ENCODE peak calls at places on chromosomes 11 and 22, in four cellular contexts. D, B, G and O are unnamed samples.

GRCh38 chr11:74025467-74026166 is 16.7 kb upstream of the UCP3 start:
- DNase-seq in G (no peak), D (no peak), B (no peak), O (no peak)

GRCh38 chr22:47044722-47045545 is 282.5 kb downstream of the TBC1D22A start:
- DNase-seq in D (no peak), G (no peak), B (no peak), O (no peak)

GRCh38 chr11:69487849-69488542 is 6.5 kb downstream of the LINC01488 start:
- DNase-seq in B (no peak), D (no peak), G (no peak), O (no peak)

GRCh38 chr11:72075109-72075508 is 5.2 kb downstream of the NUMA1 start:
- DNase-seq in D (peak), G (no peak), B (no peak), O (no peak)

GRCh38 chr11:6817668-6818067 is 18.2 kb upstream of the OR6A2 start:
- DNase-seq in B (no peak), D (no peak), G (no peak), O (peak)

GRCh38 chr11:20037358-20037757 is 122.9 kb downstream of the DBX1 start:
- DNase-seq in D (no peak), G (no peak), B (no peak), O (no peak)

GRCh38 chr11:73192272-73192671 is 25.8 kb upstream of the P2RY2 start:
- DNase-seq in B (no peak), G (no peak), D (no peak), O (peak)

GRCh38 chr11:2774173-2775082 is 74.6 kb upstream of the KCNQ1OT1 start:
- DNase-seq in B (no peak), G (no peak), D (no peak), O (peak)

GRCh38 chr11:8638300-8638699 is 44.2 kb downstream of the TRIM66 start:
- DNase-seq in G (no peak), B (no peak), D (peak), O (no peak)

GRCh38 chr11:80424012-80424695 is 983.3 kb upstream of the TENM4 start:
- DNase-seq in D (no peak), B (no peak), G (peak), O (no peak)

DNA sequence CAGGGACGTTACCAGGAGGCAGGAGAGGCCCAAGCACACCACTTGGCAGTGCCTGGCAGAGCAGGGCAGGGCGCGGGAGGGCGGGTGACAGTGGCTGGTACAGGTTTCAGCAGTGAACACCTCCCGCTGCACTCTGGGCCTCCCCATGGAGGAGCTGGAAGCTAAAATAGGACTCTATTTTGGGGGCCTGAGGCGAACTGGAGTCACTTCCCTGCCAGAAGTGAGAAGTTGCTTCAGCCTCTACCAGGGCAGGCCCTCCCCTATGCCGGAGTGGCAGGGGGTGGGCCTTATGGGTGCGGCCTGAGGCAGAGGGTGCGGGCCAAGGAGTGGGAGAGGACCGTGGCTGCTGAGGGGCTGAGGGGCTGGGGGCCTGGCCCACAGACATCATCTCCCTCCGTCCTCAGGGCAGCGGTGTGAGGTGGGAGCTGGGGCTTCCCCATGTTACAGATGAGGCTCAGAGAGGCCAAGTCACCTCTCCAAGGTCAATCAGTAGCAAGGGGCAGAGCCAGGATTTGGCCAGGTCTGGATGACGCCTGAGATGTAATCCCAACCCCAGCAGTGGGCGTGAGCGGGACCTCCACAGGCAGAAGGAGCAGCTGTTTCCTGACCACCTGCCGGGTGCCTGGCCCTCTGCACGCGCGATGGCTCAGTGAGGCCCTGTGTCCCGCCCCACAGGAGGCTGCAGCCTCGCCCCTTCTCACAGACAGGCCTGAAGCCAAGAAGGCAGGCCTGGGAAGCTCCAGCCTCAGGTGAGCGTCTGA is 39.3 kb downstream of the KCNJ4 start:
- DNase-seq in D (no peak), B (no peak), G (no peak), O (peak)
- TF ChIP-seq ATF3 in D (no peak), B (no peak), G (no peak), O (no peak)

GRCh38 chr11:108961095-108961494 is 296.2 kb downstream of the DDX10 start:
- DNase-seq in G (no peak), D (no peak), B (no peak), O (no peak)

GRCh38 chr11:108960498-108960897 is 295.6 kb downstream of the DDX10 start:
- DNase-seq in G (no peak), D (no peak), B (no peak), O (peak)

GRCh38 chr11:108959124-108959761 is 294.4 kb downstream of the DDX10 start:
- DNase-seq in B (no peak), D (no peak), G (no peak), O (no peak)

GRCh38 chr11:108959874-108960273 is 295.0 kb downstream of the DDX10 start:
- DNase-seq in D (no peak), B (no peak), G (no peak), O (no peak)

GRCh38 chr11:108958446-108959123 is 293.7 kb downstream of the DDX10 start:
- DNase-seq in D (peak), G (no peak), B (no peak), O (no peak)
- TF ChIP-seq CREB1 in D (no peak), G (no peak), B (no peak), O (no peak)

GRCh38 chr22:20127869-20128618 is 3.6 kb upstream of the ZDHHC8 start:
- DNase-seq in D (peak), B (no peak), G (no peak), O (no peak)

GRCh38 chr22:20128619-20128901 is 3.0 kb upstream of the ZDHHC8 start:
- DNase-seq in G (no peak), B (no peak), D (no peak), O (no peak)

GRCh38 chr22:20129747-20130014 is 1.9 kb upstream of the ZDHHC8 start:
- DNase-seq in D (no peak), B (no peak), G (no peak), O (no peak)

GRCh38 chr22:20130319-20130718 is 1.3 kb upstream of the ZDHHC8 start:
- DNase-seq in D (no peak), B (no peak), G (no peak), O (no peak)

GRCh38 chr22:20128902-20129746 is 2.5 kb upstream of the ZDHHC8 start:
- DNase-seq in G (no peak), D (peak), B (peak), O (peak)
- TF ChIP-seq TCF7 in G (no peak), D (peak), B (peak), O (no peak)

GRCh38 chr11:17873571-17873970 is 139.0 kb downstream of the KCNC1 start:
- DNase-seq in G (no peak), D (no peak), B (no peak), O (no peak)
- TF ChIP-seq ATF3 in G (no peak), D (no peak), B (no peak), O (no peak)

DNA sequence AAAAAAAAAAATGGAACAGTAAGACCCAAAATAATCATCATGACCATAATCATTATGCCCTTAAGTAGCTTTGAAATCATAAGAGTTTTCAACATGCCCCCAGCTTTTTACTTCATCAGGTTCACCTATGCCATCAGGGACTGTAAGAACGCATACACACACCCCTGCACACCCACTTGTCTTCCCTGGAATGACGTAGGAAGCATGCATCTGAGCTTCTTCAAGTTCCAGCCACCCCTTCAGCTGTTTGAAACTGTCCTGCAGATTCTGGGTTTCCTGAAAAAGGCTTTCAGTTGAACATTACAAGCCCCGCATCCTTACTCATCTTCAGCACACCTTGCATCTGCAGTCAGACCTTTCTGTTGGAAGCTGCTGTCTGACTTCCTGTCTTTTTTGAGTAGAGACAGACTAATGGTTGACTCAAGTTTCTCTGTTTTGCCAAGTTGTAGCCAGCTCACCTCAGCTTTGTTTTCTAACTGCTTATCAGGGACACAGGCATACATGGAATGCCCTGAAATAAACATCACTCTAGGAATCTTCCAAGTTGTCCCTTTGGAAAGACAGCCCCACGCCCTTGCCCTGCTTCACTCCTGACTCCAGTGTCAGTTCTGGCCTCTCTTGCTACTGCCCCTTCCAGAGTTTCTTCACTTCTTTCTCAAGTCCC is 37.0 kb downstream of the ARHGAP1 start:
- DNase-seq in G (no peak), D (no peak), B (no peak), O (no peak)
- TF ChIP-seq CREB1 in G (no peak), D (no peak), B (no peak), O (no peak)

DNA sequence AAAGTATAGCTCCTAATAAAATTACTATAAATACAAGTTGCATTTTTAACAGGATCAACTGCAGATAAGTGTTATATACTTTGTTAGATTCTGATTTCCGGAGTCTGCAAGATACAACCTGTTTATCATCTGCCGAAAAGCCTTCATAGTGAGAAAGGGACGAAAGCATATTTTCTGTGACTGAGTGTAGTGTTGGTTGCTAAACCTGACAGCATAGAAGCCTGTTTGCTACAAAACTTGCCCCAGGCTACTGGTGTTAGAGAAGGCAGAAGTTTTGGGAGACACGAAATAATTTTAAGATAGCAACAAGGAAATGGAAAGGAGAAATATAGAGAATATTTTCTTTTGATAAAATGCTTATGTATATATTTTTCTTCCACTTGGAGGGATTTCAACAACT is 243.5 kb upstream of the NARS2 start:
- DNase-seq in G (no peak), B (no peak), D (no peak), O (no peak)
- TF ChIP-seq TCF7 in G (no peak), B (no peak), D (no peak), O (no peak)

GRCh38 chr11:133996671-133997070 is 39.9 kb upstream of the IGSF9B start:
- DNase-seq in B (no peak), G (no peak), D (no peak), O (no peak)
- TF ChIP-seq ATF3 in B (no peak), G (no peak), D (no peak), O (no peak)

GRCh38 chr22:41047741-41048140 is 44.7 kb upstream of the EP300 start:
- DNase-seq in G (no peak), B (no peak), D (no peak), O (no peak)
- TF ChIP-seq CREB1 in G (no peak), B (no peak), D (no peak), O (no peak)

GRCh38 chr11:126229782-126230540 is 18.4 kb downstream of the FAM118B start:
- DNase-seq in D (no peak), G (no peak), B (no peak), O (no peak)

GRCh38 chr11:126231725-126232459 is 20.3 kb downstream of the FAM118B start:
- DNase-seq in G (no peak), D (no peak), B (no peak), O (no peak)

GRCh38 chr11:126232683-126233082 is 21.1 kb downstream of the FAM118B start:
- DNase-seq in D (no peak), B (no peak), G (no peak), O (no peak)

DNA sequence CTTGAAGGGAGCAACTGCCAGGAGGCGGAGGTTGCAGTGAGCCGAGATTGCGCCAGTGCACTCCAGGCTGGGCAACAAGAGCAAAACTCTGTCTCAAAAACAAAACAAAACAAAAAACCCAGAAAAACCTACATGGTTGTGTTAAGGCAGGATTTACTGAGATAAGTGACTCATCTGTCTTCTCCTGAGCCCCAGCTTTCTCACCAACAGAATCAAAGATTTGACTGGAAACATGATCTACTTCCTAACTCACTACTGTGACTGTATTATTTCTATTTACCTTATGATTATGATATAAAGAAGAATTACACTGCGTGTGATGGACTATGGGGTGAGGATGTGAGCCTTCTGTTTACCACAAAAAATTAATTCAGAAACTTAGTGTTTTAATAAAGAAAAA is 21.8 kb downstream of the FAM118B start:
- DNase-seq in D (no peak), B (no peak), G (no peak), O (no peak)
- TF ChIP-seq TCF7 in D (no peak), B (no peak), G (no peak), O (no peak)